ENCODE peak calls at places on chromosome 19, in eight cellular contexts. Q is hypothalamus, K is GM10248, S is lower leg skin, Z is HT1080, Y is globus pallidus, F is ELR, P is right cardiac atrium. X is an unnamed sample.

GRCh38 chr19:11580665-11581418 is 3.4 kb upstream of the ACP5 start:
- DNase-seq in Q (no peak), S (no peak), Y (no peak), Z (no peak), K (no peak), P (no peak), F (no peak), X (no peak)

GRCh38 chr19:10230904-10231623 is at the start of gene S1PR2:
- DNase-seq in F (peak), Q (peak), K (peak), Z (peak), P (peak), Y (peak), S (peak), X (peak)

GRCh38 chr19:10895363-10895762 is 24.0 kb downstream of the CARM1 start:
- DNase-seq in S (no peak), P (no peak), F (no peak), Z (no peak), Q (no peak), K (no peak), Y (no peak), X (no peak)

GRCh38 chr19:3322199-3322978 is 44.0 kb upstream of the NFIC start:
- DNase-seq in K (no peak), Q (no peak), S (no peak), F (no peak), Y (no peak), Z (no peak), P (no peak), X (no peak)

GRCh38 chr19:3783660-3784584 is 2.3 kb downstream of the MATK start:
- DNase-seq in P (no peak), Y (no peak), S (no peak), Q (no peak), F (no peak), K (no peak), Z (no peak), X (peak)

GRCh38 chr19:38402623-38402966 is 298 bp upstream of the FAM98C start:
- DNase-seq in Z (no peak), K (no peak), Q (no peak), S (no peak), P (no peak), Y (no peak), F (no peak), X (no peak)

GRCh38 chr19:3024509-3024869 is 4.6 kb downstream of the TLE2 start:
- DNase-seq in Z (no peak), S (no peak), Y (no peak), F (no peak), K (no peak), P (no peak), Q (no peak), X (no peak)

GRCh38 chr19:58513694-58514563 is 2.1 kb upstream of the SLC27A5 start:
- DNase-seq in S (peak), K (peak), Y (peak), Z (peak), Q (peak), F (peak), P (peak), X (peak)

GRCh38 chr19:38793186-38793585 is 4.2 kb downstream of the LGALS7B start:
- DNase-seq in Z (peak), Y (no peak), P (no peak), K (no peak), F (peak), S (no peak), Q (no peak), X (no peak)

X was measured in naive thymus-derived CD4-positive, alpha-beta T cell.